ENCODE peak calls at places on chromosomes 12 and 14, in seven cellular contexts. G is germinal center; P is COR-L47; J is stimulated activated CD4-positive, alpha-beta T cell treated with anti-CD3 and anti-CD28 coated beads, Interleukin-12 subunit alpha, Interleukin-12 subunit beta, amount 100 ng/mL, for 4 hours; A is left colon; Z is activated gamma-delta T cell; O is GM03348. C is an unnamed sample.

GRCh38 chr14:91058017-91058675 is 2.3 kb downstream of the RPS6KA5 start:
- DNase-seq in Z (no peak), A (no peak), O (no peak), P (no peak), J (no peak), G (no peak), C (no peak)

GRCh38 chr14:45610303-45610702 is 357.3 kb upstream of the MIS18BP1 start:
- DNase-seq in J (no peak), G (no peak), A (no peak), O (no peak), P (no peak), Z (no peak), C (no peak)

GRCh38 chr14:63039800-63040380 is 5.4 kb downstream of the KCNH5 start:
- DNase-seq in J (no peak), O (no peak), A (no peak), G (no peak), Z (no peak), P (peak), C (no peak)

GRCh38 chr14:64760146-64760755 is 56.0 kb downstream of the PLEKHG3 start:
- DNase-seq in A (peak), O (peak), G (peak), P (no peak), Z (no peak), J (peak), C (peak)

GRCh38 chr12:114812858-114813761 is 129.1 kb upstream of the TBX3 start:
- DNase-seq in Z (no peak), G (no peak), O (no peak), A (no peak), J (no peak), P (no peak), C (no peak)

GRCh38 chr12:31959051-31959700 is at the start of gene RESF1:
- DNase-seq in O (peak), J (peak), A (peak), Z (peak), P (peak), G (peak), C (peak)

GRCh38 chr14:88895116-88895515 is 70.7 kb downstream of the TTC8 start:
- DNase-seq in J (no peak), A (no peak), G (no peak), P (peak), O (peak), Z (no peak), C (no peak)

GRCh38 chr12:90575995-90576394 is 379.0 kb downstream of the CCER1 start:
- DNase-seq in J (no peak), Z (no peak), O (no peak), G (no peak), A (no peak), P (no peak), C (no peak)

GRCh38 chr14:94027566-94028449 is 1.7 kb downstream of the OTUB2 start:
- DNase-seq in P (no peak), Z (no peak), G (no peak), A (no peak), J (no peak), O (no peak), C (no peak)

GRCh38 chr14:67964391-67964812 is 144.8 kb downstream of the RAD51B start:
- DNase-seq in O (peak), Z (no peak), G (no peak), A (no peak), P (no peak), J (no peak), C (no peak)

GRCh38 chr12:132600048-132601032 is 10.0 kb downstream of the LRCOL1 start:
- DNase-seq in Z (no peak), P (peak), O (peak), A (peak), G (no peak), J (peak), C (no peak)

GRCh38 chr12:121334513-121335343 is 17.5 kb downstream of the ANAPC5 start:
- DNase-seq in Z (no peak), J (no peak), O (peak), P (peak), G (peak), A (no peak), C (no peak)

GRCh38 chr12:76428117-76428516 is 79.9 kb upstream of the BBS10 start:
- DNase-seq in P (no peak), O (no peak), J (no peak), G (no peak), Z (no peak), A (no peak), C (no peak)

GRCh38 chr12:31813305-31813704 is 84.5 kb upstream of the AMN1 start:
- DNase-seq in G (no peak), A (no peak), P (no peak), O (no peak), J (no peak), Z (no peak), C (no peak)

GRCh38 chr14:100542619-100543205 is 44.5 kb downstream of the BEGAIN start:
- DNase-seq in O (no peak), Z (no peak), A (peak), P (no peak), J (no peak), G (no peak), C (no peak)

GRCh38 chr12:70487440-70487839 is 121.3 kb downstream of the KCNMB4 start:
- DNase-seq in Z (no peak), G (no peak), P (no peak), O (no peak), J (no peak), A (no peak), C (no peak)

GRCh38 chr12:109162551-109162950 is 46.2 kb downstream of the ACACB start:
- DNase-seq in Z (no peak), O (no peak), J (no peak), G (no peak), A (no peak), P (no peak), C (no peak)

GRCh38 chr12:9888665-9889273 is 7.5 kb downstream of the KLRF2 start:
- DNase-seq in P (no peak), Z (no peak), J (no peak), G (no peak), O (no peak), A (no peak), C (no peak)

GRCh38 chr12:3231399-3231876 is 154.3 kb downstream of the TSPAN9 start:
- DNase-seq in A (no peak), P (no peak), Z (no peak), J (no peak), O (peak), G (no peak), C (no peak)

GRCh38 chr12:98644433-98644711 is 216 bp downstream of the IKBIP start:
- DNase-seq in O (peak), P (peak), A (no peak), Z (no peak), J (no peak), G (no peak), C (peak)

GRCh38 chr14:94771906-94772468 is 2.1 kb upstream of the GSC start:
- DNase-seq in J (no peak), P (no peak), A (no peak), O (no peak), Z (no peak), G (no peak), C (no peak)

GRCh38 chr12:62446741-62447452 is 19.7 kb upstream of the MON2 start:
- DNase-seq in A (no peak), J (no peak), O (no peak), P (no peak), G (no peak), Z (no peak), C (no peak)

GRCh38 chr12:43425361-43425760 is 126.6 kb downstream of the ADAMTS20 start:
- DNase-seq in Z (no peak), G (no peak), J (no peak), A (no peak), O (no peak), P (no peak), C (no peak)

GRCh38 chr12:2238111-2238510 is 185.3 kb downstream of the CACNA1C start:
- DNase-seq in O (no peak), A (no peak), G (no peak), P (no peak), J (no peak), Z (no peak), C (no peak)

GRCh38 chr14:101878222-101879211 is 85.9 kb upstream of the DYNC1H1 start:
- DNase-seq in O (no peak), P (no peak), G (no peak), J (no peak), A (no peak), Z (no peak), C (no peak)

GRCh38 chr12:131217024-131217586 is 263.4 kb downstream of the ADGRD1 start:
- DNase-seq in A (no peak), P (no peak), O (no peak), G (no peak), J (no peak), Z (no peak), C (no peak)

GRCh38 chr12:119669744-119670472 is 2.0 kb downstream of the PRKAB1 start:
- DNase-seq in Z (no peak), G (no peak), A (peak), P (peak), J (no peak), O (no peak), C (no peak)

GRCh38 chr12:112183591-112184021 is 58.2 kb downstream of the TRAFD1 start:
- DNase-seq in P (no peak), J (no peak), G (no peak), O (no peak), A (no peak), Z (no peak), C (no peak)

GRCh38 chr14:24481622-24482324 is 26.3 kb downstream of the CMA1 start:
- DNase-seq in J (peak), O (peak), Z (no peak), A (peak), P (peak), G (peak), C (peak)